ENCODE peak calls at places on chromosomes 3 and 15, in ten cellular contexts. J, C, U, D, V, Q, H, B, T and F are unnamed samples.

GRCh38 chr15:34038023-34038403 is 991 bp downstream of the AVEN start:
- DNase-seq in B (no peak), V (no peak), J (no peak), T (no peak), D (no peak), H (no peak), Q (no peak), U (no peak), C (no peak), F (no peak)

GRCh38 chr3:45870099-45870498 is 16.2 kb upstream of the CCR9 start:
- DNase-seq in T (no peak), C (no peak), V (no peak), J (no peak), H (no peak), B (no peak), D (no peak), Q (no peak), U (no peak), F (no peak)

GRCh38 chr3:88985491-88985890 is 121.9 kb upstream of the EPHA3 start:
- DNase-seq in T (no peak), U (no peak), B (no peak), C (no peak), J (no peak), H (no peak), D (peak), Q (peak), V (no peak), F (peak)

GRCh38 chr3:181971424-181971823 is 259.7 kb downstream of the SOX2 start:
- DNase-seq in V (no peak), Q (no peak), C (no peak), J (no peak), U (no peak), T (no peak), D (no peak), B (no peak), H (no peak), F (no peak)

GRCh38 chr15:78048410-78048946 is 29.0 kb downstream of the TBC1D2B start:
- DNase-seq in C (no peak), H (no peak), B (no peak), V (no peak), D (no peak), Q (no peak), T (no peak), J (no peak), U (no peak), F (no peak)

GRCh38 chr3:153070153-153070868 is 91.7 kb upstream of the RAP2B start:
- DNase-seq in H (no peak), B (peak), T (peak), V (peak), Q (peak), C (no peak), D (peak), U (peak), J (no peak), F (peak)

GRCh38 chr3:195892355-195893120 is 15.8 kb downstream of the TNK2 start:
- DNase-seq in H (peak), Q (peak), V (peak), C (peak), T (peak), U (no peak), B (peak), J (no peak), D (peak), F (peak)

GRCh38 chr3:189042832-189043231 is 128.9 kb upstream of the TPRG1 start:
- DNase-seq in J (no peak), T (no peak), V (no peak), B (no peak), Q (no peak), C (no peak), D (no peak), H (no peak), U (no peak), F (no peak)

GRCh38 chr15:50753463-50753862 is 12.0 kb downstream of the SPPL2A start:
- DNase-seq in J (no peak), Q (no peak), H (no peak), C (no peak), T (no peak), V (peak), U (no peak), B (peak), D (peak), F (no peak)

GRCh38 chr3:55746808-55747413 is 259.8 kb upstream of the WNT5A start:
- DNase-seq in Q (peak), D (peak), B (peak), H (no peak), C (no peak), T (peak), U (no peak), V (peak), J (no peak), F (peak)
- TF ChIP-seq CTCF in Q (peak), D (peak), B (peak), H (peak), C (no peak), T (peak), U (peak), V (peak), J (peak), F (peak)

GRCh38 chr3:87167634-87168456 is 59.3 kb upstream of the CHMP2B start:
- DNase-seq in D (peak), U (peak), V (peak), Q (peak), J (peak), B (peak), C (no peak), H (peak), T (peak), F (peak)
- H3K4me3 ChIP-seq in D (peak), U (peak), V (peak), Q (peak), J (no peak), B (peak), C (peak), H (no peak), T (peak), F (peak)

GRCh38 chr3:71423151-71423906 is 160.2 kb downstream of the FOXP1 start:
- DNase-seq in J (no peak), C (no peak), H (no peak), T (peak), U (peak), Q (peak), D (peak), B (peak), V (peak), F (no peak)
- TF ChIP-seq CTCF in J (no peak), C (no peak), H (peak), T (no peak), U (no peak), Q (no peak), D (no peak), B (peak), V (no peak), F (peak)

GRCh38 chr3:12948891-12949711 is 107.7 kb upstream of the RPL32 start:
- DNase-seq in C (no peak), U (no peak), J (no peak), T (peak), H (no peak), D (peak), V (peak), Q (peak), B (peak), F (no peak)
- H3K4me3 ChIP-seq in C (no peak), U (no peak), J (no peak), T (no peak), H (no peak), D (no peak), V (no peak), Q (no peak), B (no peak), F (no peak)

DNA sequence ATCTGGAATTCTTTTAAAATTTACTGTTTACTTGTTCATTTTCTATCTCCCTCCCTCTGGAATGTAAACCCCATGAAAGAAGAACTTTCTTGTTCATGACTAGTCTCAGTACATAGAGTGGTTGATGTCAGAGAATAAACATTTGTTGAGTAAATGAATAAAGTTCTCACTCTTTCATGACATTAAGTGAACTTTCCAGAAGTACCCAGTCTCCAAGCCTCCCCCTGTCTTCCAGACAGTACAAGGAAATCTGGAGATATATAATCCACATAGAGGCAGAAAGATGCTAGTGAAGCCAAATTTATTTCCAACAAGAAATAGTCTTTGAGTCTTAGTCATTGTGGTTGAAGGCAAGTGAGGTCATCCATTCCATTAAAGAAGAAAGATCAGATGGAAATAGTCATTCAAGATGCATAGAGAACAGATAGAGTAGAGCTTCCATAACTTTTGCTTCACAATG is 71.5 kb upstream of the GALNT15 start:
- DNase-seq in J (no peak), V (peak), C (no peak), D (peak), T (peak), Q (peak), H (no peak), B (peak), U (no peak), F (peak)
- TF ChIP-seq CTCF in J (no peak), V (no peak), C (no peak), D (no peak), T (peak), Q (peak), H (no peak), B (no peak), U (no peak), F (peak)

DNA sequence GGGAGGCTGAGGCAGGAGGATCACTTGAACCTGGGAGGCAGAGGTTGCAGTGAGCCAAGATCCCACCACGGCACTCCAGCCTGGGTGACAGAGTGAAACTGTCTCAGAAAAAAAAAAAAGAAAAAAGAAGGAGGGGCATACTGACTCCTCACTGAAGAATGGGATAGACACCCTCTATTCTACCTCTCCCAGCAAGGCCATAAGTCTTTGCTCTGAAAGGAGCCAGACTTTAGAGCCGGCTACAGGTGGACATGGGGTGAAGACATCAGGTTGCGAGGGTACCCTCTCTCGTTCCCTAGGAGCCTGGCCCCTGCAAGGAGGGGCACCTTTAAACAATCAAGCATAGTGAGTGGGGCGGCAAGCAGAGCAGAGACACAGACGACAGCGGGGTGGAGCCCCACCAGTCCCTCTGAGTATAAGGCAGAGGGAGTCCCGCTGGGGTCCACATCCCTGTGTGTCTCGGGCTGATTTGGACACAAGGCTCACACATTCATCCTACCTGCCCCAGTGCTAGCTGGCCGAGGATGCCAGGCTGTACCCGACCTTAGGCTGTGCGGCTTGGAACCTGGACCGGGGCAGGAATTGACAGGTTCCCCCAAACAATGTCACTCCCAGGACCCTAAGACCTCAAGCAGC is 1.1 kb downstream of the GRAMD2A start:
- DNase-seq in H (no peak), D (no peak), V (no peak), T (no peak), J (no peak), U (peak), C (no peak), B (no peak), Q (no peak), F (peak)
- H3K4me3 ChIP-seq in H (no peak), D (no peak), V (no peak), T (no peak), J (no peak), U (no peak), C (peak), B (no peak), Q (no peak), F (no peak)

GRCh38 chr15:101277038-101277822 is at the start of gene SELENOS:
- DNase-seq in U (peak), J (no peak), Q (peak), B (peak), C (peak), D (peak), V (peak), T (peak), H (peak), F (peak)

GRCh38 chr15:101276501-101277037 is 716 bp downstream of the SELENOS start:
- DNase-seq in C (no peak), U (no peak), Q (peak), D (peak), B (peak), T (peak), V (peak), J (no peak), H (no peak), F (peak)

GRCh38 chr15:101280007-101280406 is 2.7 kb upstream of the SELENOS start:
- DNase-seq in Q (no peak), C (no peak), V (no peak), H (no peak), B (no peak), T (no peak), U (no peak), J (no peak), D (no peak), F (no peak)

GRCh38 chr15:101275018-101275417 is 2.3 kb downstream of the SELENOS start:
- DNase-seq in V (no peak), D (no peak), T (no peak), H (no peak), Q (no peak), U (no peak), J (peak), C (no peak), B (no peak), F (no peak)

GRCh38 chr15:101277943-101278564 is 769 bp upstream of the SELENOS start:
- DNase-seq in H (no peak), U (no peak), J (no peak), C (no peak), T (no peak), B (no peak), V (no peak), Q (peak), D (no peak), F (no peak)
- TF ChIP-seq CTCF in H (no peak), U (no peak), J (no peak), C (no peak), T (no peak), B (no peak), V (no peak), Q (no peak), D (no peak), F (no peak)